ENCODE peak calls at places on chromosomes 7 and 10, in eight cellular contexts. One of them, this sample, is unnamed. For H3K36me3 and H3K4me1, the result is how much of the 10 kb centered on the place peaks cover.

GRCh38 chr10:61987951-61988379 is 86.5 kb downstream of the ARID5B start:
- DNase-seq in small intestine: peak
- DNase-seq in lower lobe of right lung: no peak
- DNase-seq in GM23248: peak
- DNase-seq in pancreas: no peak
- DNase-seq in esophagus squamous epithelium: no peak
- DNase-seq in cardiac muscle cell: no peak
- DNase-seq in CD4-positive, alpha-beta memory T cell: peak
- DNase-seq in this sample: no peak

GRCh38 chr10:91287276-91287675 is 66.8 kb downstream of the PCGF5 start:
- DNase-seq in small intestine: peak
- DNase-seq in lower lobe of right lung: no peak
- DNase-seq in GM23248: no peak
- DNase-seq in pancreas: no peak
- DNase-seq in esophagus squamous epithelium: no peak
- DNase-seq in cardiac muscle cell: no peak
- DNase-seq in CD4-positive, alpha-beta memory T cell: no peak
- DNase-seq in this sample: no peak

GRCh38 chr10:72821606-72822005 is 71.9 kb upstream of the OIT3 start:
- DNase-seq in small intestine: no peak
- DNase-seq in lower lobe of right lung: no peak
- DNase-seq in GM23248: no peak
- DNase-seq in pancreas: no peak
- DNase-seq in esophagus squamous epithelium: no peak
- DNase-seq in cardiac muscle cell: no peak
- DNase-seq in CD4-positive, alpha-beta memory T cell: no peak
- DNase-seq in this sample: no peak

GRCh38 chr7:54831046-54831643 is 72.1 kb upstream of the SEC61G start:
- DNase-seq in small intestine: no peak
- DNase-seq in lower lobe of right lung: no peak
- DNase-seq in GM23248: no peak
- DNase-seq in pancreas: no peak
- DNase-seq in esophagus squamous epithelium: no peak
- DNase-seq in cardiac muscle cell: no peak
- DNase-seq in CD4-positive, alpha-beta memory T cell: no peak
- DNase-seq in this sample: no peak

GRCh38 chr7:106080307-106080987 is 31.7 kb downstream of the SYPL1 start:
- DNase-seq in small intestine: no peak
- DNase-seq in lower lobe of right lung: no peak
- DNase-seq in GM23248: no peak
- DNase-seq in pancreas: no peak
- DNase-seq in esophagus squamous epithelium: no peak
- DNase-seq in cardiac muscle cell: no peak
- DNase-seq in CD4-positive, alpha-beta memory T cell: no peak
- DNase-seq in this sample: no peak

GRCh38 chr7:92810242-92810611 is 26.1 kb downstream of the CDK6 start:
- DNase-seq in small intestine: no peak
- DNase-seq in lower lobe of right lung: no peak
- DNase-seq in GM23248: no peak
- DNase-seq in pancreas: no peak
- DNase-seq in esophagus squamous epithelium: no peak
- DNase-seq in cardiac muscle cell: no peak
- DNase-seq in CD4-positive, alpha-beta memory T cell: no peak
- DNase-seq in this sample: no peak

GRCh38 chr7:135930565-135931423 is 46.4 kb downstream of the MTPN start:
- DNase-seq in small intestine: no peak
- DNase-seq in lower lobe of right lung: no peak
- DNase-seq in GM23248: peak
- DNase-seq in pancreas: no peak
- DNase-seq in esophagus squamous epithelium: no peak
- DNase-seq in cardiac muscle cell: peak
- DNase-seq in CD4-positive, alpha-beta memory T cell: no peak
- DNase-seq in this sample: peak

GRCh38 chr10:120514035-120514620 is 57.1 kb downstream of the PLPP4 start:
- DNase-seq in small intestine: no peak
- DNase-seq in lower lobe of right lung: no peak
- DNase-seq in GM23248: peak
- DNase-seq in pancreas: no peak
- DNase-seq in esophagus squamous epithelium: no peak
- DNase-seq in cardiac muscle cell: peak
- DNase-seq in CD4-positive, alpha-beta memory T cell: no peak
- DNase-seq in this sample: no peak

GRCh38 chr7:157046681-157047080 is 36.2 kb upstream of the MNX1 start:
- DNase-seq in small intestine: no peak
- DNase-seq in lower lobe of right lung: no peak
- DNase-seq in GM23248: peak
- DNase-seq in pancreas: no peak
- DNase-seq in esophagus squamous epithelium: no peak
- DNase-seq in cardiac muscle cell: no peak
- DNase-seq in CD4-positive, alpha-beta memory T cell: no peak
- DNase-seq in this sample: no peak

GRCh38 chr7:24611130-24611529 is 37.9 kb downstream of the PALS2 start:
- DNase-seq in small intestine: no peak
- DNase-seq in lower lobe of right lung: no peak
- DNase-seq in GM23248: no peak
- DNase-seq in pancreas: no peak
- DNase-seq in esophagus squamous epithelium: no peak
- DNase-seq in cardiac muscle cell: no peak
- DNase-seq in CD4-positive, alpha-beta memory T cell: no peak
- DNase-seq in this sample: no peak

GRCh38 chr7:24609570-24609969 is 36.3 kb downstream of the PALS2 start:
- DNase-seq in small intestine: no peak
- DNase-seq in lower lobe of right lung: no peak
- DNase-seq in GM23248: no peak
- DNase-seq in pancreas: no peak
- DNase-seq in esophagus squamous epithelium: no peak
- DNase-seq in cardiac muscle cell: no peak
- DNase-seq in CD4-positive, alpha-beta memory T cell: no peak
- DNase-seq in this sample: no peak

GRCh38 chr7:24604640-24605039 is 31.4 kb downstream of the PALS2 start:
- DNase-seq in small intestine: no peak
- DNase-seq in lower lobe of right lung: no peak
- DNase-seq in GM23248: no peak
- DNase-seq in pancreas: no peak
- DNase-seq in esophagus squamous epithelium: no peak
- DNase-seq in cardiac muscle cell: no peak
- DNase-seq in CD4-positive, alpha-beta memory T cell: no peak
- DNase-seq in this sample: peak

GRCh38 chr7:24608504-24608903 is 35.3 kb downstream of the PALS2 start:
- DNase-seq in small intestine: no peak
- DNase-seq in lower lobe of right lung: no peak
- DNase-seq in GM23248: no peak
- DNase-seq in pancreas: no peak
- DNase-seq in esophagus squamous epithelium: no peak
- DNase-seq in cardiac muscle cell: no peak
- DNase-seq in CD4-positive, alpha-beta memory T cell: no peak
- DNase-seq in this sample: no peak

DNA sequence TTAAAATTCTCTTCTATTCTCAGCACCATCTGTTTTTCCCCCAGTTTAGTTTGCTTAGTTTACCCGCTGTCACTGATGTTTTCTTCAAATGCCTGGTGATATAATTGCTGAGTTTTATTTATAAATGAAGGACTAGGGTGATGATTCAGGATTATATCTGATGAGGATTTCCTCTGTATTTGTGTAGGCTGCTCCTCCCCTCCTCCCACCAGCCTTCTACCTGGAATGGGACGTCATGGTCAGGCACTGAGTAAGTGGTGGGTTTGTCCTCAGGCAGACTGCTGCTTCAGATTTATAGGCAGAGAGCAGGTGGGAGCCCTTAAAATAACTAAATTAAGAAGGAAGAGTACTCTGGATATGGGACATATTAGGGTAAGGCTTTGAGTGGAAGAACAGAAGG is 35.8 kb downstream of the PALS2 start:
- DNase-seq in small intestine: no peak
- DNase-seq in lower lobe of right lung: no peak
- DNase-seq in GM23248: no peak
- DNase-seq in pancreas: no peak
- DNase-seq in esophagus squamous epithelium: no peak
- DNase-seq in cardiac muscle cell: no peak
- DNase-seq in CD4-positive, alpha-beta memory T cell: no peak
- DNase-seq in this sample: no peak
- H3K4me3 ChIP-seq in small intestine: no peak
- H3K4me3 ChIP-seq in lower lobe of right lung: no peak
- H3K4me3 ChIP-seq in GM23248: no peak
- H3K4me3 ChIP-seq in pancreas: no peak
- H3K4me3 ChIP-seq in esophagus squamous epithelium: no peak
- H3K4me3 ChIP-seq in cardiac muscle cell: no peak
- H3K4me3 ChIP-seq in CD4-positive, alpha-beta memory T cell: no peak
- H3K4me3 ChIP-seq in this sample: no peak

GRCh38 chr7:76343931-76344321 is 14.9 kb downstream of the YWHAG start:
- DNase-seq in small intestine: no peak
- DNase-seq in lower lobe of right lung: no peak
- DNase-seq in GM23248: no peak
- DNase-seq in pancreas: no peak
- DNase-seq in esophagus squamous epithelium: no peak
- DNase-seq in cardiac muscle cell: no peak
- DNase-seq in CD4-positive, alpha-beta memory T cell: no peak
- DNase-seq in this sample: no peak
- H3K36me3 ChIP-seq in small intestine: under half
- H3K36me3 ChIP-seq in lower lobe of right lung: half or more
- H3K36me3 ChIP-seq in GM23248: half or more
- H3K36me3 ChIP-seq in pancreas: under half
- H3K36me3 ChIP-seq in esophagus squamous epithelium: under half
- H3K36me3 ChIP-seq in cardiac muscle cell: under half
- H3K36me3 ChIP-seq in CD4-positive, alpha-beta memory T cell: under half
- H3K36me3 ChIP-seq in this sample: half or more

GRCh38 chr7:36260481-36260880 is 107.4 kb downstream of the EEPD1 start:
- DNase-seq in small intestine: no peak
- DNase-seq in lower lobe of right lung: no peak
- DNase-seq in GM23248: no peak
- DNase-seq in pancreas: no peak
- DNase-seq in esophagus squamous epithelium: no peak
- DNase-seq in cardiac muscle cell: no peak
- DNase-seq in CD4-positive, alpha-beta memory T cell: no peak
- DNase-seq in this sample: no peak
- H3K4me1 ChIP-seq in small intestine: under half
- H3K4me1 ChIP-seq in lower lobe of right lung: half or more
- H3K4me1 ChIP-seq in GM23248: under half
- H3K4me1 ChIP-seq in pancreas: under half
- H3K4me1 ChIP-seq in esophagus squamous epithelium: half or more
- H3K4me1 ChIP-seq in cardiac muscle cell: under half
- H3K4me1 ChIP-seq in CD4-positive, alpha-beta memory T cell: under half
- H3K4me1 ChIP-seq in this sample: under half

GRCh38 chr7:96120856-96121255 is 201.0 kb downstream of the SLC25A13 start:
- DNase-seq in small intestine: no peak
- DNase-seq in lower lobe of right lung: no peak
- DNase-seq in GM23248: peak
- DNase-seq in pancreas: no peak
- DNase-seq in esophagus squamous epithelium: no peak
- DNase-seq in cardiac muscle cell: no peak
- DNase-seq in CD4-positive, alpha-beta memory T cell: no peak
- DNase-seq in this sample: no peak

GRCh38 chr7:96122746-96123145 is 199.2 kb downstream of the SLC25A13 start:
- DNase-seq in small intestine: no peak
- DNase-seq in lower lobe of right lung: no peak
- DNase-seq in GM23248: no peak
- DNase-seq in pancreas: no peak
- DNase-seq in esophagus squamous epithelium: no peak
- DNase-seq in cardiac muscle cell: no peak
- DNase-seq in CD4-positive, alpha-beta memory T cell: no peak
- DNase-seq in this sample: no peak

GRCh38 chr7:96121752-96122151 is 200.1 kb downstream of the SLC25A13 start:
- DNase-seq in small intestine: no peak
- DNase-seq in lower lobe of right lung: no peak
- DNase-seq in GM23248: no peak
- DNase-seq in pancreas: no peak
- DNase-seq in esophagus squamous epithelium: no peak
- DNase-seq in cardiac muscle cell: no peak
- DNase-seq in CD4-positive, alpha-beta memory T cell: no peak
- DNase-seq in this sample: no peak

GRCh38 chr7:96118449-96119001 is 203.4 kb downstream of the SLC25A13 start:
- DNase-seq in small intestine: no peak
- DNase-seq in lower lobe of right lung: no peak
- DNase-seq in GM23248: no peak
- DNase-seq in pancreas: no peak
- DNase-seq in esophagus squamous epithelium: no peak
- DNase-seq in cardiac muscle cell: peak
- DNase-seq in CD4-positive, alpha-beta memory T cell: no peak
- DNase-seq in this sample: no peak

DNA sequence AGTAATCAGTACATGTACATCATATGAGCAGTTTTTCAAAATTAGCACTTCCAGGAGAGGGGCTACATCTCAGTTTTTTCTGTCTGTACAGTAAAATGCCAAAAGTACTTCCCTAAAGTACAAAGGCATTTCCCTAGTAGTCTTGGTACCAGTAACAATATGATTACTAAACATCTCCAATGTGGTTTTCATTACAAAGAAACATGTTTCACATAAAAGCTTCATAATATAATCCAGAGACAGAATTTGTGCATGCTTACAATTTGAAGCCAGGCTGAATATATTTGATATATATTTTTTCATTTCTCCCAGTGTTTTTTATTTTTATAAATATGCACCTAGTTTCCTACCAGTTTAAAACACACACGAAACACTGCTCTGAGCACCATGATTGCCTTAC is 201.5 kb downstream of the SLC25A13 start:
- DNase-seq in small intestine: no peak
- DNase-seq in lower lobe of right lung: no peak
- DNase-seq in GM23248: peak
- DNase-seq in pancreas: no peak
- DNase-seq in esophagus squamous epithelium: no peak
- DNase-seq in cardiac muscle cell: no peak
- DNase-seq in CD4-positive, alpha-beta memory T cell: no peak
- DNase-seq in this sample: no peak
- H3K4me3 ChIP-seq in small intestine: no peak
- H3K4me3 ChIP-seq in lower lobe of right lung: no peak
- H3K4me3 ChIP-seq in GM23248: no peak
- H3K4me3 ChIP-seq in pancreas: no peak
- H3K4me3 ChIP-seq in esophagus squamous epithelium: no peak
- H3K4me3 ChIP-seq in cardiac muscle cell: no peak
- H3K4me3 ChIP-seq in CD4-positive, alpha-beta memory T cell: no peak
- H3K4me3 ChIP-seq in this sample: no peak

GRCh38 chr10:104022020-104022419 is 55.1 kb downstream of the SLK start:
- DNase-seq in small intestine: no peak
- DNase-seq in lower lobe of right lung: no peak
- DNase-seq in GM23248: no peak
- DNase-seq in pancreas: no peak
- DNase-seq in esophagus squamous epithelium: no peak
- DNase-seq in cardiac muscle cell: no peak
- DNase-seq in CD4-positive, alpha-beta memory T cell: no peak
- DNase-seq in this sample: no peak
- H3K36me3 ChIP-seq in small intestine: under half
- H3K36me3 ChIP-seq in lower lobe of right lung: half or more
- H3K36me3 ChIP-seq in GM23248: half or more
- H3K36me3 ChIP-seq in pancreas: half or more
- H3K36me3 ChIP-seq in esophagus squamous epithelium: under half
- H3K36me3 ChIP-seq in cardiac muscle cell: under half
- H3K36me3 ChIP-seq in CD4-positive, alpha-beta memory T cell: half or more
- H3K36me3 ChIP-seq in this sample: under half

GRCh38 chr10:569961-570630 is 119.4 kb downstream of the DIP2C start:
- DNase-seq in small intestine: no peak
- DNase-seq in lower lobe of right lung: no peak
- DNase-seq in GM23248: no peak
- DNase-seq in pancreas: no peak
- DNase-seq in esophagus squamous epithelium: no peak
- DNase-seq in cardiac muscle cell: no peak
- DNase-seq in CD4-positive, alpha-beta memory T cell: no peak
- DNase-seq in this sample: no peak
- H3K4me1 ChIP-seq in small intestine: under half
- H3K4me1 ChIP-seq in lower lobe of right lung: under half
- H3K4me1 ChIP-seq in GM23248: under half
- H3K4me1 ChIP-seq in pancreas: under half
- H3K4me1 ChIP-seq in esophagus squamous epithelium: under half
- H3K4me1 ChIP-seq in cardiac muscle cell: under half
- H3K4me1 ChIP-seq in CD4-positive, alpha-beta memory T cell: under half
- H3K4me1 ChIP-seq in this sample: under half

GRCh38 chr10:30346615-30347014 is 2.5 kb downstream of the MTPAP start:
- DNase-seq in small intestine: no peak
- DNase-seq in lower lobe of right lung: no peak
- DNase-seq in GM23248: no peak
- DNase-seq in pancreas: no peak
- DNase-seq in esophagus squamous epithelium: no peak
- DNase-seq in cardiac muscle cell: no peak
- DNase-seq in CD4-positive, alpha-beta memory T cell: no peak
- DNase-seq in this sample: no peak
- H3K4me3 ChIP-seq in small intestine: no peak
- H3K4me3 ChIP-seq in lower lobe of right lung: no peak
- H3K4me3 ChIP-seq in GM23248: peak
- H3K4me3 ChIP-seq in pancreas: no peak
- H3K4me3 ChIP-seq in esophagus squamous epithelium: no peak
- H3K4me3 ChIP-seq in cardiac muscle cell: no peak
- H3K4me3 ChIP-seq in CD4-positive, alpha-beta memory T cell: no peak
- H3K4me3 ChIP-seq in this sample: no peak

This sample was measured in HAP-1.